ENCODE peak calls at places on chromosome 19, in ten cellular contexts. U, F, X, R, T, J, K, E, M and V are unnamed samples.

GRCh38 chr19:4197228-4197624 is 14.7 kb downstream of the ANKRD24 start:
- DNase-seq in E (no peak), F (no peak), U (no peak), K (no peak), X (no peak), M (no peak), T (no peak), R (no peak), J (no peak), V (no peak)

GRCh38 chr19:2648528-2648937 is 54.0 kb downstream of the GNG7 start:
- DNase-seq in X (peak), E (peak), T (peak), M (peak), J (peak), K (peak), F (peak), R (peak), U (peak), V (peak)

GRCh38 chr19:2494084-2494446 is 18.1 kb downstream of the GADD45B start:
- DNase-seq in X (peak), E (peak), F (no peak), M (no peak), J (peak), R (no peak), T (no peak), K (no peak), U (no peak), V (no peak)

GRCh38 chr19:1850809-1851544 is 2.7 kb upstream of the REXO1 start:
- DNase-seq in U (no peak), E (no peak), T (no peak), J (no peak), R (peak), X (no peak), K (no peak), F (peak), M (no peak), V (no peak)

GRCh38 chr19:44258835-44259413 is 762 bp upstream of the ZNF233 start:
- DNase-seq in T (no peak), M (no peak), J (no peak), K (no peak), U (no peak), F (no peak), R (no peak), X (no peak), E (no peak), V (no peak)

GRCh38 chr19:27846944-27847343 is 1366.0 kb downstream of the UQCRFS1 start:
- DNase-seq in F (no peak), K (no peak), U (no peak), J (no peak), R (no peak), M (no peak), X (no peak), T (no peak), E (no peak), V (no peak)

GRCh38 chr19:7505682-7506384 is 10.1 kb upstream of the ZNF358 start:
- DNase-seq in U (peak), E (peak), T (no peak), K (no peak), F (no peak), M (peak), J (no peak), X (no peak), R (no peak), V (no peak)

GRCh38 chr19:40284501-40285352 is at the start of gene AKT2:
- DNase-seq in K (no peak), E (no peak), U (peak), F (peak), R (no peak), M (peak), T (no peak), J (peak), X (no peak), V (peak)

GRCh38 chr19:38640368-38640767 is 7.1 kb upstream of the ACTN4 start:
- DNase-seq in F (no peak), J (no peak), M (no peak), X (no peak), R (no peak), K (no peak), U (no peak), T (no peak), E (no peak), V (no peak)

GRCh38 chr19:52473655-52474350 is 20.4 kb downstream of the ZNF578 start:
- DNase-seq in M (no peak), K (no peak), E (no peak), J (no peak), R (no peak), X (no peak), T (no peak), U (no peak), F (no peak), V (no peak)

GRCh38 chr19:58518261-58519086 is 1.1 kb downstream of the ZBTB45 start:
- DNase-seq in K (no peak), J (no peak), M (no peak), R (no peak), X (no peak), F (no peak), T (no peak), E (peak), U (no peak), V (no peak)

GRCh38 chr19:49567722-49568454 is 12.5 kb downstream of the NOSIP start:
- DNase-seq in F (no peak), X (no peak), R (no peak), U (no peak), K (no peak), M (no peak), T (no peak), J (no peak), E (no peak), V (no peak)